ENCODE peak calls at places on chromosomes 7 and 10, in nine cellular contexts. R, M, Z, D, X, F, C, Q and A are unnamed samples.

GRCh38 chr7:155490697-155491628 is 33.0 kb downstream of the EN2 start:
- DNase-seq in D (no peak), M (peak; percentile 90), F (peak; percentile 80), Z (no peak), X (peak; percentile 35), C (peak; percentile 17), Q (no peak), R (no peak), A (no peak)

GRCh38 chr10:86207226-86207625 is 159.4 kb downstream of the GRID1 start:
- DNase-seq in R (no peak), F (no peak), Q (no peak), Z (no peak), M (no peak), X (no peak), C (no peak), D (no peak), A (no peak)

GRCh38 chr10:12687996-12688395 is 313.5 kb downstream of the CCDC3 start:
- DNase-seq in F (no peak), C (no peak), X (no peak), Q (no peak), R (no peak), Z (no peak), M (no peak), D (no peak), A (no peak)

GRCh38 chr10:75911426-75911825 is 480.0 kb downstream of the LRMDA start:
- DNase-seq in Z (no peak), M (no peak), R (no peak), D (no peak), F (no peak), C (no peak), X (no peak), Q (no peak), A (no peak)

GRCh38 chr10:9824546-9825164 is 1193.0 kb upstream of the CELF2 start:
- DNase-seq in Z (no peak), R (no peak), Q (no peak), F (no peak), M (no peak), D (no peak), X (no peak), C (no peak), A (no peak)

GRCh38 chr7:66697451-66698438 is 42.8 kb upstream of the RABGEF1 start:
- DNase-seq in D (no peak), X (no peak), C (peak; percentile 82), Z (no peak), M (no peak), F (no peak), R (peak; percentile 32), Q (no peak), A (no peak)

GRCh38 chr7:111527545-111527944 is 34.7 kb downstream of the IMMP2L start:
- DNase-seq in R (no peak), Z (no peak), X (no peak), F (no peak), M (no peak), D (no peak), C (no peak), Q (no peak), A (no peak)

GRCh38 chr10:73044378-73045285 is 52.0 kb downstream of the P4HA1 start:
- DNase-seq in C (no peak), Z (no peak), D (no peak), M (peak; percentile 70), R (no peak), X (no peak), F (no peak), Q (no peak), A (no peak)

GRCh38 chr7:69619619-69620018 is 21.3 kb downstream of the AUTS2 start:
- DNase-seq in X (no peak), F (no peak), M (no peak), C (no peak), R (no peak), D (no peak), Z (no peak), Q (no peak), A (no peak)

GRCh38 chr10:129877773-129878371 is 86.2 kb downstream of the EBF3 start:
- DNase-seq in X (peak; percentile 27), Z (peak; percentile 3), M (peak; percentile 75), Q (no peak), C (no peak), D (no peak), F (peak; percentile 17), R (no peak), A (no peak)

GRCh38 chr10:35765039-35765662 is 123.1 kb upstream of the FZD8 start:
- DNase-seq in C (no peak), X (no peak), D (no peak), M (peak; percentile 51), R (no peak), F (peak; percentile 30), Z (no peak), Q (no peak), A (no peak)